ENCODE peak calls at places on chromosomes 12 and 14, in four cellular contexts. W is left ventricle myocardium superior, C is IMR-90, Y is Kasumi-1. E is an unnamed sample.

GRCh38 chr14:35992816-35993511 is 166.8 kb downstream of the BRMS1L start:
- DNase-seq in W (no peak), Y (no peak), C (no peak), E (no peak)

GRCh38 chr12:97984951-97985350 is 522.3 kb downstream of the RMST start:
- DNase-seq in W (no peak), C (no peak), Y (no peak), E (no peak)

GRCh38 chr12:108722992-108723766 is 8.1 kb downstream of the CORO1C start:
- DNase-seq in C (peak), W (no peak), Y (no peak), E (no peak)

GRCh38 chr14:33414041-33414440 is 475.4 kb downstream of the NPAS3 start:
- DNase-seq in C (no peak), W (no peak), Y (peak), E (no peak)

GRCh38 chr12:30877110-30877875 is 49.3 kb upstream of the TSPAN11 start:
- DNase-seq in C (no peak), Y (no peak), W (no peak), E (no peak)

GRCh38 chr14:55754471-55754870 is 174.5 kb downstream of the KTN1 start:
- DNase-seq in W (no peak), Y (no peak), C (no peak), E (no peak)

GRCh38 chr12:113471619-113472171 is at the start of gene LHX5:
- DNase-seq in W (no peak), Y (no peak), C (peak), E (no peak)

GRCh38 chr12:67545298-67545697 is 103.2 kb upstream of the DYRK2 start:
- DNase-seq in W (no peak), Y (no peak), C (no peak), E (no peak)

GRCh38 chr14:71225108-71225507 is 317.8 kb downstream of the PCNX1 start:
- DNase-seq in Y (no peak), W (no peak), C (peak), E (no peak)

GRCh38 chr12:53252349-53252916 is 15.7 kb upstream of the ESPL1 start:
- DNase-seq in C (no peak), W (peak), Y (peak), E (no peak)